ENCODE peak calls at places on chromosome 4, in ten cellular contexts. L is dermis blood vessel endothelial cell; C is activated T-helper 1 cell treated with Interleukin-2 at 50 U/mL for 16 hours; P is activated CD8-positive, alpha-beta T cell treated with anti-CD3 and anti-CD28 coated beads, Interleukin-2, amount 10 ng/mL, durations not matched to agents 7 days and 5 days; F is NCI-H510A treated with DMSO at 0.1 percent for 48 hours; G is epithelial cell of proximal tubule; S is hypothalamus; N is right cardiac atrium; W is caudate nucleus; R is frontal cortex. T is an unnamed sample.

GRCh38 chr4:151175204-151175603 is 75.8 kb downstream of the RPS3A start:
- DNase-seq in L (no peak), C (no peak), P (no peak), F (no peak), G (no peak), S (no peak), N (no peak), W (no peak), R (no peak), T (no peak)

GRCh38 chr4:112739442-112739841 is 102.5 kb downstream of the LARP7 start:
- DNase-seq in L (no peak), C (no peak), P (no peak), F (no peak), G (no peak), S (no peak), N (no peak), W (no peak), R (no peak), T (no peak)

GRCh38 chr4:13553081-13553480 is 8.8 kb upstream of the NKX3-2 start:
- DNase-seq in L (no peak), C (no peak), P (no peak), F (no peak), G (no peak), S (no peak), N (no peak), W (no peak), R (no peak), T (no peak)

GRCh38 chr4:15868065-15868464 is 70.5 kb downstream of the FGFBP1 start:
- DNase-seq in L (no peak), C (no peak), P (no peak), F (no peak), G (no peak), S (no peak), N (no peak), W (no peak), R (no peak), T (no peak)

GRCh38 chr4:2537011-2537830 is 774 bp downstream of the FAM193A start:
- DNase-seq in L (peak; percentile 54), C (peak; percentile 36), P (peak; percentile 60), F (peak; percentile 13), G (no peak), S (peak; percentile 59), N (peak; percentile 53), W (no peak), R (peak; percentile 22), T (peak; percentile 61)

GRCh38 chr4:3073158-3074077 is 920 bp downstream of the HTT-AS start:
- DNase-seq in L (no peak), C (no peak), P (no peak), F (no peak), G (no peak), S (peak; percentile 23), N (peak; percentile 43), W (no peak), R (no peak), T (no peak)

GRCh38 chr4:56320293-56320692 is 67.0 kb downstream of the AASDH start:
- DNase-seq in L (no peak), C (no peak), P (no peak), F (no peak), G (no peak), S (no peak), N (no peak), W (no peak), R (no peak), T (no peak)

GRCh38 chr4:56134272-56134671 is 185.5 kb downstream of the CEP135 start:
- DNase-seq in L (peak; percentile 81), C (no peak), P (no peak), F (no peak), G (no peak), S (no peak), N (peak; percentile 55), W (no peak), R (no peak), T (no peak)

GRCh38 chr4:3077796-3078195 is 3.3 kb downstream of the HTT start:
- DNase-seq in L (no peak), C (no peak), P (no peak), F (no peak), G (no peak), S (no peak), N (no peak), W (no peak), R (no peak), T (no peak)

GRCh38 chr4:148780426-148781005 is 338.3 kb upstream of the NR3C2 start:
- DNase-seq in L (no peak), C (no peak), P (no peak), F (no peak), G (no peak), S (no peak), N (no peak), W (no peak), R (no peak), T (no peak)

GRCh38 chr4:182808673-182809416 is 108.3 kb downstream of the DCTD start:
- DNase-seq in L (peak; percentile 43), C (no peak), P (peak; percentile 70), F (no peak), G (no peak), S (no peak), N (no peak), W (no peak), R (no peak), T (no peak)

GRCh38 chr4:5572114-5572513 is 136.2 kb downstream of the EVC2 start:
- DNase-seq in L (no peak), C (no peak), P (no peak), F (peak; percentile 1), G (no peak), S (no peak), N (no peak), W (no peak), R (no peak), T (no peak)

GRCh38 chr4:106584590-106584989 is 216.0 kb upstream of the GIMD1 start:
- DNase-seq in L (no peak), C (no peak), P (no peak), F (no peak), G (no peak), S (no peak), N (no peak), W (no peak), R (no peak), T (no peak)

T was measured in left colon.